ENCODE peak calls at places on chromosomes 1 and 21, in six cellular contexts. One of them, this sample, is unnamed.

GRCh38 chr1:109137959-109138757 is 24.2 kb downstream of the ELAPOR1 start:
- DNase-seq in body of pancreas: peak
- DNase-seq in right lobe of liver: peak
- DNase-seq in uterus: no peak
- DNase-seq in esophagus muscularis mucosa: no peak
- DNase-seq in A549: no peak
- DNase-seq in this sample: no peak

GRCh38 chr1:181083842-181084605 is 4.5 kb upstream of the IER5 start:
- DNase-seq in body of pancreas: peak
- DNase-seq in right lobe of liver: peak
- DNase-seq in uterus: peak
- DNase-seq in esophagus muscularis mucosa: no peak
- DNase-seq in A549: peak
- DNase-seq in this sample: peak

GRCh38 chr1:76294470-76295194 is 220.1 kb downstream of the ST6GALNAC3 start:
- DNase-seq in body of pancreas: no peak
- DNase-seq in right lobe of liver: no peak
- DNase-seq in uterus: no peak
- DNase-seq in esophagus muscularis mucosa: no peak
- DNase-seq in A549: no peak
- DNase-seq in this sample: no peak

GRCh38 chr1:227905573-227906487 is 41.9 kb downstream of the WNT9A start:
- DNase-seq in body of pancreas: no peak
- DNase-seq in right lobe of liver: no peak
- DNase-seq in uterus: no peak
- DNase-seq in esophagus muscularis mucosa: no peak
- DNase-seq in A549: peak
- DNase-seq in this sample: no peak

GRCh38 chr1:43423672-43424550 is 29.8 kb downstream of the HYI start:
- DNase-seq in body of pancreas: no peak
- DNase-seq in right lobe of liver: no peak
- DNase-seq in uterus: peak
- DNase-seq in esophagus muscularis mucosa: no peak
- DNase-seq in A549: peak
- DNase-seq in this sample: no peak

GRCh38 chr1:42777860-42778259 is 6.9 kb upstream of the TMEM269 start:
- DNase-seq in body of pancreas: no peak
- DNase-seq in right lobe of liver: no peak
- DNase-seq in uterus: no peak
- DNase-seq in esophagus muscularis mucosa: no peak
- DNase-seq in A549: peak
- DNase-seq in this sample: no peak

GRCh38 chr1:116076831-116077230 is 34.4 kb upstream of the MAB21L3 start:
- DNase-seq in body of pancreas: no peak
- DNase-seq in right lobe of liver: no peak
- DNase-seq in uterus: no peak
- DNase-seq in esophagus muscularis mucosa: no peak
- DNase-seq in A549: no peak
- DNase-seq in this sample: no peak

GRCh38 chr1:216688127-216688657 is 35.0 kb downstream of the ESRRG start:
- DNase-seq in body of pancreas: no peak
- DNase-seq in right lobe of liver: no peak
- DNase-seq in uterus: no peak
- DNase-seq in esophagus muscularis mucosa: no peak
- DNase-seq in A549: no peak
- DNase-seq in this sample: no peak

GRCh38 chr1:45911634-45912033 is 108.2 kb downstream of the MAST2 start:
- DNase-seq in body of pancreas: no peak
- DNase-seq in right lobe of liver: no peak
- DNase-seq in uterus: no peak
- DNase-seq in esophagus muscularis mucosa: no peak
- DNase-seq in A549: no peak
- DNase-seq in this sample: no peak

GRCh38 chr1:234262007-234262753 is 111.1 kb upstream of the COA6 start:
- DNase-seq in body of pancreas: peak
- DNase-seq in right lobe of liver: no peak
- DNase-seq in uterus: no peak
- DNase-seq in esophagus muscularis mucosa: no peak
- DNase-seq in A549: no peak
- DNase-seq in this sample: no peak

GRCh38 chr1:93675931-93676330 is 5.7 kb downstream of the BCAR3 start:
- DNase-seq in body of pancreas: no peak
- DNase-seq in right lobe of liver: no peak
- DNase-seq in uterus: no peak
- DNase-seq in esophagus muscularis mucosa: no peak
- DNase-seq in A549: no peak
- DNase-seq in this sample: no peak

GRCh38 chr1:247212012-247212411 is 40.2 kb upstream of the ZNF124 start:
- DNase-seq in body of pancreas: no peak
- DNase-seq in right lobe of liver: no peak
- DNase-seq in uterus: no peak
- DNase-seq in esophagus muscularis mucosa: no peak
- DNase-seq in A549: no peak
- DNase-seq in this sample: no peak

GRCh38 chr1:197519741-197520334 is 251.8 kb downstream of the CRB1 start:
- DNase-seq in body of pancreas: no peak
- DNase-seq in right lobe of liver: no peak
- DNase-seq in uterus: no peak
- DNase-seq in esophagus muscularis mucosa: no peak
- DNase-seq in A549: peak
- DNase-seq in this sample: no peak

GRCh38 chr1:15684468-15685283 is 556 bp downstream of the PLEKHM2 start:
- DNase-seq in body of pancreas: peak
- DNase-seq in right lobe of liver: peak
- DNase-seq in uterus: peak
- DNase-seq in esophagus muscularis mucosa: no peak
- DNase-seq in A549: no peak
- DNase-seq in this sample: peak

GRCh38 chr21:38987551-38988210 is 182.0 kb downstream of the ETS2 start:
- DNase-seq in body of pancreas: no peak
- DNase-seq in right lobe of liver: no peak
- DNase-seq in uterus: no peak
- DNase-seq in esophagus muscularis mucosa: no peak
- DNase-seq in A549: no peak
- DNase-seq in this sample: no peak

GRCh38 chr1:41806472-41807155 is 112.1 kb downstream of the HIVEP3 start:
- DNase-seq in body of pancreas: no peak
- DNase-seq in right lobe of liver: no peak
- DNase-seq in uterus: no peak
- DNase-seq in esophagus muscularis mucosa: no peak
- DNase-seq in A549: no peak
- DNase-seq in this sample: no peak

GRCh38 chr1:63063367-63063766 is 259.0 kb upstream of the FOXD3 start:
- DNase-seq in body of pancreas: no peak
- DNase-seq in right lobe of liver: no peak
- DNase-seq in uterus: no peak
- DNase-seq in esophagus muscularis mucosa: no peak
- DNase-seq in A549: no peak
- DNase-seq in this sample: no peak

GRCh38 chr1:247100676-247101279 is 3.4 kb downstream of the ZNF669 start:
- DNase-seq in body of pancreas: no peak
- DNase-seq in right lobe of liver: no peak
- DNase-seq in uterus: no peak
- DNase-seq in esophagus muscularis mucosa: no peak
- DNase-seq in A549: no peak
- DNase-seq in this sample: no peak

GRCh38 chr1:72000809-72001208 is 281.5 kb downstream of the NEGR1 start:
- DNase-seq in body of pancreas: no peak
- DNase-seq in right lobe of liver: no peak
- DNase-seq in uterus: no peak
- DNase-seq in esophagus muscularis mucosa: no peak
- DNase-seq in A549: peak
- DNase-seq in this sample: no peak

GRCh38 chr1:234957330-234958065 is 171.1 kb downstream of the TOMM20 start:
- DNase-seq in body of pancreas: peak
- DNase-seq in right lobe of liver: peak
- DNase-seq in uterus: peak
- DNase-seq in esophagus muscularis mucosa: no peak
- DNase-seq in A549: peak
- DNase-seq in this sample: no peak

GRCh38 chr1:221030121-221030649 is 150.9 kb downstream of the HLX start:
- DNase-seq in body of pancreas: no peak
- DNase-seq in right lobe of liver: no peak
- DNase-seq in uterus: no peak
- DNase-seq in esophagus muscularis mucosa: no peak
- DNase-seq in A549: no peak
- DNase-seq in this sample: no peak

GRCh38 chr1:35231287-35231686 is 37.2 kb upstream of the ZMYM4 start:
- DNase-seq in body of pancreas: no peak
- DNase-seq in right lobe of liver: no peak
- DNase-seq in uterus: no peak
- DNase-seq in esophagus muscularis mucosa: no peak
- DNase-seq in A549: no peak
- DNase-seq in this sample: no peak

GRCh38 chr1:2255047-2255419 is 26.9 kb downstream of the SKI start:
- DNase-seq in body of pancreas: no peak
- DNase-seq in right lobe of liver: no peak
- DNase-seq in uterus: no peak
- DNase-seq in esophagus muscularis mucosa: no peak
- DNase-seq in A549: no peak
- DNase-seq in this sample: no peak

GRCh38 chr1:5477716-5478115 is 514.5 kb downstream of the NPHP4 start:
- DNase-seq in body of pancreas: peak
- DNase-seq in right lobe of liver: no peak
- DNase-seq in uterus: no peak
- DNase-seq in esophagus muscularis mucosa: no peak
- DNase-seq in A549: no peak
- DNase-seq in this sample: no peak

GRCh38 chr1:235648407-235648907 is 1.1 kb downstream of the GNG4 start:
- DNase-seq in body of pancreas: peak
- DNase-seq in right lobe of liver: peak
- DNase-seq in uterus: no peak
- DNase-seq in esophagus muscularis mucosa: peak
- DNase-seq in A549: no peak
- DNase-seq in this sample: no peak

GRCh38 chr1:201954263-201955008 is 867 bp upstream of the TIMM17A start:
- DNase-seq in body of pancreas: no peak
- DNase-seq in right lobe of liver: no peak
- DNase-seq in uterus: no peak
- DNase-seq in esophagus muscularis mucosa: no peak
- DNase-seq in A549: no peak
- DNase-seq in this sample: no peak

GRCh38 chr1:21666572-21667320 is 2.4 kb downstream of the RAP1GAP start:
- DNase-seq in body of pancreas: peak
- DNase-seq in right lobe of liver: peak
- DNase-seq in uterus: peak
- DNase-seq in esophagus muscularis mucosa: no peak
- DNase-seq in A549: no peak
- DNase-seq in this sample: no peak

GRCh38 chr1:155273134-155273982 is at the start of gene CLK2:
- DNase-seq in body of pancreas: peak
- DNase-seq in right lobe of liver: peak
- DNase-seq in uterus: peak
- DNase-seq in esophagus muscularis mucosa: peak
- DNase-seq in A549: peak
- DNase-seq in this sample: peak
- TF ChIP-seq POLR2A in body of pancreas: peak
- TF ChIP-seq POLR2A in right lobe of liver: peak
- TF ChIP-seq POLR2A in uterus: peak
- TF ChIP-seq POLR2A in esophagus muscularis mucosa: peak
- TF ChIP-seq POLR2A in A549: peak
- TF ChIP-seq POLR2A in this sample: peak

GRCh38 chr1:58792851-58793250 is 9.0 kb upstream of the JUN start:
- DNase-seq in body of pancreas: no peak
- DNase-seq in right lobe of liver: no peak
- DNase-seq in uterus: no peak
- DNase-seq in esophagus muscularis mucosa: no peak
- DNase-seq in A549: no peak
- DNase-seq in this sample: no peak
- TF ChIP-seq POLR2A in body of pancreas: no peak
- TF ChIP-seq POLR2A in right lobe of liver: no peak
- TF ChIP-seq POLR2A in uterus: no peak
- TF ChIP-seq POLR2A in esophagus muscularis mucosa: no peak
- TF ChIP-seq POLR2A in A549: no peak
- TF ChIP-seq POLR2A in this sample: no peak

DNA sequence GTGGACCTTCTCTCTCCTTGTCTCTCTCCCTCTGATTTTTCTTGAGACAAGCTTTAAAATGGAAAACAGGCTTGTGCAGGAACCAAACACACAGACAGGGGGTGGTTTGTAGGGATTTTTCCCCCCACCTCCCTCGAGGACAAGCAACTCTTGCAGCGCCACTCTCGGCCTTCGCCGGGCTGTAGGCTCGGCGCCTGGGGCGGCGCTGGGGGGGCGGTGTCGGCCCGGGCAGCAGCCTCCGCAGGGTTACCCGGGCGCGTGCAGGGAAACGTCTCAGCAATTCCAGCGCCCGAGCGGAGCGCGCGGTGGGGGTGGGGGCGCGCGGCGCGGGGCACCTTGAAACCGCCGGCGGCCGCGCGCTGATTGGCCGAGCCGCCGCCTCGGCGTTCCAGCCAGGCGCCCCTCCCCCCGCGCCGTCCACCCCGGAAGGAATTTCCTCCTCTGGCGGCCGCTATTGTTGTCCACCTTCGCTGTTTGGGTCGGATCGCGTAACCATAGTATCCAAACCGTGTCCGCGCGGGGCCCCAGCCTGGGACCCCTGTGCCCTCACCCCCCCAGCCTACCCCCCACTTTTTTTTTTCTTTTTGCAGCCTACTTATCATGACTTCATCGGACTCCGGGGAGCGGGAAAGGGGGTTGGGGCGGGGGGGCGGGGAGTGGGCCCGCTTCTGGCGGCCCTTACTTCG is 59.8 kb upstream of the ACOT11 start:
- DNase-seq in body of pancreas: peak
- DNase-seq in right lobe of liver: peak
- DNase-seq in uterus: peak
- DNase-seq in esophagus muscularis mucosa: peak
- DNase-seq in A549: peak
- DNase-seq in this sample: peak
- TF ChIP-seq POLR2A in body of pancreas: no peak
- TF ChIP-seq POLR2A in right lobe of liver: no peak
- TF ChIP-seq POLR2A in uterus: peak
- TF ChIP-seq POLR2A in esophagus muscularis mucosa: no peak
- TF ChIP-seq POLR2A in A549: no peak
- TF ChIP-seq POLR2A in this sample: peak

GRCh38 chr1:55420866-55421265 is 205.7 kb upstream of the USP24 start:
- DNase-seq in body of pancreas: no peak
- DNase-seq in right lobe of liver: no peak
- DNase-seq in uterus: no peak
- DNase-seq in esophagus muscularis mucosa: peak
- DNase-seq in A549: no peak
- DNase-seq in this sample: no peak
- TF ChIP-seq POLR2A in body of pancreas: no peak
- TF ChIP-seq POLR2A in right lobe of liver: no peak
- TF ChIP-seq POLR2A in uterus: no peak
- TF ChIP-seq POLR2A in esophagus muscularis mucosa: no peak
- TF ChIP-seq POLR2A in A549: no peak
- TF ChIP-seq POLR2A in this sample: no peak